ENCODE peak calls at places on chromosomes 3 and 15, in five cellular contexts. A is stimulated activated CD4-positive, alpha-beta T cell treated with anti-CD3 and anti-CD28 coated beads, Interleukin-15, amount 100 ng/mL, for 1 hour; N is GM12865; Y is GM13977; C is sigmoid colon. K is an unnamed sample.

GRCh38 chr3:178217479-178217878 is 318.8 kb upstream of the KCNMB2 start:
- DNase-seq in A (no peak), N (no peak), Y (no peak), C (no peak), K (no peak)

GRCh38 chr3:56379723-56380287 is 88.5 kb downstream of the ERC2 start:
- DNase-seq in A (no peak), C (no peak), Y (no peak), N (no peak), K (no peak)

GRCh38 chr15:52331490-52332240 is 36.1 kb upstream of the MYO5C start:
- DNase-seq in N (peak), Y (peak), C (no peak), A (peak), K (peak)

GRCh38 chr3:139588450-139588849 is 48.9 kb upstream of the RBP1 start:
- DNase-seq in C (no peak), Y (peak), N (no peak), A (no peak), K (no peak)

GRCh38 chr15:57747206-57747605 is 40.7 kb downstream of the POLR2M start:
- DNase-seq in Y (no peak), A (no peak), N (peak), C (peak), K (peak)

GRCh38 chr3:4597204-4597985 is 104.2 kb downstream of the ITPR1 start:
- DNase-seq in A (no peak), C (no peak), N (no peak), Y (no peak), K (no peak)

GRCh38 chr3:115831864-115832263 is 208.6 kb downstream of the GAP43 start:
- DNase-seq in N (no peak), Y (no peak), C (no peak), A (no peak), K (no peak)

GRCh38 chr15:92069308-92070244 is 216.1 kb downstream of the SLCO3A1 start:
- DNase-seq in Y (no peak), C (no peak), N (peak), A (peak), K (no peak)

GRCh38 chr3:51706788-51707731 is at the start of gene GRM2:
- DNase-seq in Y (no peak), N (no peak), A (no peak), C (peak), K (no peak)

GRCh38 chr15:58590236-58590635 is 158.4 kb downstream of the LIPC start:
- DNase-seq in N (no peak), Y (no peak), A (no peak), C (no peak), K (no peak)

GRCh38 chr15:50880651-50881114 is 27.8 kb upstream of the AP4E1 start:
- DNase-seq in C (no peak), Y (peak), N (peak), A (no peak), K (no peak)

GRCh38 chr3:130093741-130094391 is 12.2 kb downstream of the ALG1L2 start:
- DNase-seq in Y (peak), C (no peak), A (no peak), N (peak), K (peak)

GRCh38 chr15:64931381-64931780 is 19.7 kb downstream of the ANKDD1A start:
- DNase-seq in Y (no peak), A (no peak), C (no peak), N (no peak), K (no peak)

GRCh38 chr15:39628131-39628482 is 47.2 kb downstream of the THBS1 start:
- DNase-seq in N (no peak), A (no peak), C (no peak), Y (no peak), K (no peak)

GRCh38 chr15:50098576-50098975 is 20.5 kb downstream of the ATP8B4 start:
- DNase-seq in A (no peak), C (no peak), Y (no peak), N (no peak), K (no peak)

GRCh38 chr3:154151969-154152368 is 30.8 kb downstream of the ARHGEF26 start:
- DNase-seq in C (no peak), A (no peak), N (no peak), Y (no peak), K (no peak)

GRCh38 chr3:72739521-72740466 is 108.5 kb downstream of the SHQ1 start:
- DNase-seq in A (no peak), N (no peak), Y (no peak), C (no peak), K (no peak)

GRCh38 chr3:54125317-54125716 is 3.0 kb downstream of the CACNA2D3 start:
- DNase-seq in C (no peak), A (no peak), Y (no peak), N (no peak), K (no peak)